ENCODE peak calls at places on chromosomes 16 and 17, in five cellular contexts. E is epithelial cell of esophagus, Y is putamen, L is iPS DF 6.9, W is left kidney. C is an unnamed sample.
A peak's percentile ranks its signal among the peaks of the same experiment; 100 is the strongest.

GRCh38 chr16:4987250-4987579 is 29.1 kb downstream of the SEC14L5 start:
- DNase-seq in E (no peak), L (no peak), Y (no peak), W (no peak), C (no peak)

GRCh38 chr17:4476512-4477070 is 22.1 kb upstream of the SPNS2 start:
- DNase-seq in W (peak; percentile 41), Y (no peak), L (no peak), E (peak; percentile 16), C (no peak)

GRCh38 chr16:49327466-49327865 is 45.8 kb upstream of the CBLN1 start:
- DNase-seq in Y (no peak), L (no peak), W (no peak), E (no peak), C (peak; percentile 42)

GRCh38 chr17:82636626-82637598 is 11.3 kb downstream of the WDR45B start:
- DNase-seq in E (peak; percentile 75), L (no peak), Y (no peak), W (peak; percentile 47), C (no peak)

GRCh38 chr17:60300011-60300410 is 91.9 kb downstream of the USP32 start:
- DNase-seq in E (no peak), L (no peak), Y (no peak), W (no peak), C (no peak)

GRCh38 chr16:59252317-59252716 is 518.2 kb upstream of the GOT2 start:
- DNase-seq in Y (no peak), E (no peak), W (no peak), L (no peak), C (no peak)

GRCh38 chr16:79211581-79211980 is 389.0 kb downstream of the MAF start:
- DNase-seq in L (no peak), E (no peak), Y (peak; percentile 36), W (no peak), C (no peak)

GRCh38 chr17:45783593-45784292 is 377 bp upstream of the CRHR1 start:
- DNase-seq in L (no peak), W (peak; percentile 88), E (no peak), Y (no peak), C (peak; percentile 79)

GRCh38 chr16:12091569-12092346 is 115.2 kb downstream of the SNX29 start:
- DNase-seq in W (peak; percentile 82), Y (no peak), E (no peak), L (no peak), C (no peak)

GRCh38 chr16:976389-976931 is 5.1 kb upstream of the SOX8 start:
- DNase-seq in W (peak; percentile 77), L (no peak), Y (no peak), E (no peak), C (no peak)

GRCh38 chr16:57297856-57298255 is 13.4 kb upstream of the PLLP start:
- DNase-seq in E (no peak), W (no peak), L (no peak), Y (no peak), C (no peak)

GRCh38 chr16:73064227-73064995 is 16.5 kb upstream of the ZFHX3 start:
- DNase-seq in L (no peak), E (peak; percentile 83), Y (no peak), W (peak; percentile 65), C (peak; percentile 79)

GRCh38 chr16:89002851-89003830 is 26.1 kb upstream of the CBFA2T3 start:
- DNase-seq in L (no peak), E (no peak), W (no peak), Y (no peak), C (no peak)

GRCh38 chr16:56228476-56228875 is 37.2 kb downstream of the GNAO1 start:
- DNase-seq in L (no peak), E (no peak), Y (no peak), W (no peak), C (no peak)

GRCh38 chr17:2282297-2282873 is 21.2 kb downstream of the SMG6 start:
- DNase-seq in L (peak; percentile 25), Y (peak; percentile 41), E (peak; percentile 63), W (peak; percentile 87), C (peak; percentile 68)

GRCh38 chr16:14309001-14309886 is 238.1 kb downstream of the MRTFB start:
- DNase-seq in Y (no peak), L (no peak), E (peak; percentile 97), W (peak; percentile 61), C (peak; percentile 97)

GRCh38 chr16:29025218-29025617 is 40.4 kb downstream of the LAT start:
- DNase-seq in L (no peak), Y (no peak), E (no peak), W (no peak), C (no peak)

GRCh38 chr17:78380370-78380769 is 1.9 kb downstream of the PGS1 start:
- DNase-seq in W (no peak), L (no peak), Y (no peak), E (no peak), C (no peak)

GRCh38 chr16:58265480-58266052 is 29.3 kb downstream of the PRSS54 start:
- DNase-seq in L (no peak), E (no peak), W (no peak), Y (no peak), C (no peak)

GRCh38 chr17:42784811-42785592 is 4.6 kb downstream of the WNK4 start:
- DNase-seq in Y (no peak), E (no peak), W (peak; percentile 50), L (no peak), C (no peak)

GRCh38 chr17:83064732-83065659 is 14.4 kb upstream of the METRNL start:
- DNase-seq in L (no peak), Y (no peak), W (no peak), E (peak; percentile 76), C (peak; percentile 68)

C was measured in islet precursor cell.